ENCODE peak calls at places on chromosome 5, in nine cellular contexts. A is neural progenitor cell, N is kidney, D is uterus, I is breast epithelium, Q is GM06990, T is mammary epithelial cell, E is lower lobe of right lung, W is pancreas. X is an unnamed sample. For H3K36me3, the result is how much of the 10 kb centered on the place peaks cover.

GRCh38 chr5:112419050-112419595 is at the start of gene EPB41L4A:
- DNase-seq in A (peak), D (peak), W (peak), N (peak), I (no peak), E (peak), T (peak), Q (peak), X (no peak)

GRCh38 chr5:111668713-111669112 is 88.3 kb downstream of the NREP start:
- DNase-seq in T (peak), A (no peak), D (no peak), I (no peak), Q (no peak), E (no peak), W (no peak), N (no peak), X (no peak)

GRCh38 chr5:54484219-54484894 is 28.9 kb downstream of the HSPB3 start:
- DNase-seq in I (no peak), Q (no peak), T (no peak), A (no peak), E (no peak), N (no peak), W (no peak), D (no peak), X (no peak)

GRCh38 chr5:7754997-7755596 is 95.8 kb downstream of the CFAP90 start:
- DNase-seq in Q (peak), T (peak), D (peak), I (no peak), E (peak), W (peak), A (peak), N (no peak), X (no peak)

GRCh38 chr5:39616131-39616530 is 191.4 kb upstream of the DAB2 start:
- DNase-seq in D (no peak), I (no peak), Q (no peak), E (no peak), A (no peak), W (no peak), N (no peak), T (peak), X (no peak)

GRCh38 chr5:156186760-156187159 is 140.2 kb upstream of the SGCD start:
- DNase-seq in T (no peak), E (no peak), W (no peak), D (no peak), Q (no peak), I (no peak), N (no peak), A (no peak), X (no peak)

GRCh38 chr5:175343292-175343691 is 100.7 kb downstream of the DRD1 start:
- DNase-seq in W (no peak), I (no peak), E (no peak), N (no peak), Q (no peak), D (no peak), T (no peak), A (no peak), X (no peak)

GRCh38 chr5:16936150-16937022 is at the start of gene MYO10:
- DNase-seq in I (peak), N (peak), A (peak), E (peak), T (peak), Q (peak), W (peak), D (peak), X (no peak)

GRCh38 chr5:6473284-6473683 is 24.6 kb downstream of the UBE2QL1 start:
- DNase-seq in D (no peak), I (no peak), E (no peak), A (no peak), W (no peak), N (no peak), Q (no peak), T (no peak), X (no peak)

GRCh38 chr5:151697452-151697851 is 10.7 kb upstream of the SPARC start:
- DNase-seq in N (no peak), A (no peak), I (no peak), T (no peak), W (no peak), Q (no peak), D (no peak), E (no peak), X (no peak)

GRCh38 chr5:1509346-1510085 is 14.2 kb downstream of the LPCAT1 start:
- DNase-seq in T (no peak), D (peak), N (peak), W (no peak), I (no peak), Q (peak), E (peak), A (no peak), X (no peak)

GRCh38 chr5:74109344-74109743 is 483.3 kb downstream of the ARHGEF28 start:
- DNase-seq in Q (no peak), E (no peak), I (no peak), W (no peak), N (no peak), A (peak), D (no peak), T (no peak), X (no peak)

GRCh38 chr5:71666321-71666720 is 52.8 kb upstream of the CARTPT start:
- DNase-seq in A (no peak), T (no peak), W (no peak), N (no peak), E (no peak), I (no peak), Q (no peak), D (no peak), X (no peak)

GRCh38 chr5:141506381-141507155 is 17.7 kb downstream of the PCDHGC5 start:
- DNase-seq in I (no peak), E (no peak), A (no peak), T (no peak), Q (no peak), D (no peak), N (no peak), W (no peak), X (no peak)

GRCh38 chr5:142894749-142895148 is 124.6 kb downstream of the ARHGAP26 start:
- DNase-seq in D (no peak), A (no peak), I (no peak), N (no peak), W (no peak), T (no peak), Q (no peak), E (no peak), X (no peak)

GRCh38 chr5:1001406-1002270 is 7.0 kb upstream of the NKD2 start:
- DNase-seq in N (peak), I (peak), W (peak), T (no peak), A (no peak), Q (no peak), E (peak), D (peak), X (no peak)

GRCh38 chr5:125683669-125684068 is 739.5 kb upstream of the GRAMD2B start:
- DNase-seq in D (no peak), N (no peak), I (no peak), W (no peak), E (no peak), A (no peak), T (no peak), Q (no peak), X (no peak)

GRCh38 chr5:11760940-11761603 is 143.2 kb downstream of the CTNND2 start:
- DNase-seq in W (peak), Q (no peak), A (no peak), I (no peak), N (no peak), E (no peak), T (no peak), D (no peak), X (no peak)

GRCh38 chr5:52878671-52879070 is 91.0 kb downstream of the ITGA1 start:
- DNase-seq in D (no peak), N (no peak), I (no peak), Q (no peak), A (no peak), T (peak), W (no peak), E (no peak), X (no peak)

GRCh38 chr5:136036991-136037705 is 8.4 kb downstream of the TGFBI start:
- DNase-seq in A (no peak), T (peak), N (no peak), W (no peak), Q (peak), I (peak), E (no peak), D (no peak), X (peak)

GRCh38 chr5:74870299-74871067 is 4.3 kb upstream of the FAM169A start:
- DNase-seq in T (peak), E (no peak), I (no peak), A (no peak), D (no peak), N (no peak), Q (no peak), W (no peak), X (no peak)

GRCh38 chr5:52870448-52870847 is 82.7 kb downstream of the ITGA1 start:
- DNase-seq in Q (no peak), A (peak), W (no peak), E (no peak), N (peak), I (no peak), D (no peak), T (peak), X (no peak)

GRCh38 chr5:75510836-75511434 is 494 bp downstream of the CERT1 start:
- DNase-seq in A (peak), I (peak), D (no peak), T (no peak), E (peak), N (peak), W (peak), Q (peak), X (peak)

GRCh38 chr5:91222482-91222881 is 160.6 kb downstream of the ARRDC3 start:
- DNase-seq in W (no peak), A (no peak), E (no peak), Q (no peak), T (no peak), N (no peak), I (no peak), D (no peak), X (no peak)

GRCh38 chr5:497871-498509 is 26.3 kb downstream of the SLC9A3 start:
- DNase-seq in D (no peak), E (no peak), I (no peak), A (no peak), W (no peak), T (no peak), N (no peak), Q (no peak), X (no peak)

GRCh38 chr5:62650197-62650596 is 71.6 kb downstream of the LRRC70 start:
- DNase-seq in W (no peak), N (no peak), A (no peak), D (no peak), I (no peak), E (no peak), T (no peak), Q (no peak), X (no peak)

GRCh38 chr5:10856646-10857332 is 95.8 kb upstream of the DAP start:
- DNase-seq in D (peak), A (peak), E (no peak), N (peak), Q (peak), W (peak), T (peak), I (peak), X (no peak)

GRCh38 chr5:67206381-67207328 is 10.1 kb upstream of the CD180 start:
- DNase-seq in N (peak), A (no peak), E (peak), W (no peak), I (peak), D (no peak), Q (peak), T (peak), X (peak)

GRCh38 chr5:132859889-132860437 is 6.3 kb downstream of the GDF9 start:
- DNase-seq in T (no peak), E (no peak), A (no peak), W (no peak), D (no peak), I (no peak), N (no peak), Q (no peak), X (no peak)

GRCh38 chr5:114255275-114255674 is 106.6 kb upstream of the KCNN2 start:
- DNase-seq in D (no peak), Q (no peak), T (no peak), A (peak), E (no peak), I (no peak), N (no peak), W (no peak), X (no peak)

GRCh38 chr5:144196612-144197011 is 25.9 kb downstream of the KCTD16 start:
- DNase-seq in N (no peak), I (no peak), D (no peak), E (no peak), W (no peak), Q (no peak), T (no peak), A (no peak), X (no peak)

GRCh38 chr5:143887901-143888648 is 76.1 kb downstream of the HMHB1 start:
- DNase-seq in T (no peak), W (no peak), I (no peak), D (no peak), E (no peak), N (no peak), A (no peak), Q (no peak), X (no peak)

GRCh38 chr5:73327908-73328455 is 120.6 kb downstream of the FOXD1 start:
- DNase-seq in D (no peak), N (no peak), T (peak), Q (no peak), W (no peak), E (no peak), I (no peak), A (no peak), X (no peak)

GRCh38 chr5:1880377-1881272 is 2.1 kb downstream of the IRX4 start:
- DNase-seq in I (no peak), W (no peak), D (no peak), T (no peak), N (peak), Q (no peak), E (no peak), A (no peak), X (no peak)

GRCh38 chr5:116696356-116696755 is 121.7 kb upstream of the SEMA6A start:
- DNase-seq in D (no peak), A (peak), E (no peak), W (no peak), I (no peak), N (no peak), Q (no peak), T (no peak), X (no peak)

GRCh38 chr5:141557681-141558136 is 61.1 kb downstream of the DIAPH1 start:
- DNase-seq in I (peak), E (peak), D (peak), N (peak), Q (peak), T (peak), W (peak), A (peak), X (peak)

GRCh38 chr5:174229640-174230350 is 184.3 kb downstream of the NSG2 start:
- DNase-seq in W (no peak), E (no peak), A (no peak), T (peak), Q (no peak), I (no peak), D (no peak), N (no peak), X (no peak)

DNA sequence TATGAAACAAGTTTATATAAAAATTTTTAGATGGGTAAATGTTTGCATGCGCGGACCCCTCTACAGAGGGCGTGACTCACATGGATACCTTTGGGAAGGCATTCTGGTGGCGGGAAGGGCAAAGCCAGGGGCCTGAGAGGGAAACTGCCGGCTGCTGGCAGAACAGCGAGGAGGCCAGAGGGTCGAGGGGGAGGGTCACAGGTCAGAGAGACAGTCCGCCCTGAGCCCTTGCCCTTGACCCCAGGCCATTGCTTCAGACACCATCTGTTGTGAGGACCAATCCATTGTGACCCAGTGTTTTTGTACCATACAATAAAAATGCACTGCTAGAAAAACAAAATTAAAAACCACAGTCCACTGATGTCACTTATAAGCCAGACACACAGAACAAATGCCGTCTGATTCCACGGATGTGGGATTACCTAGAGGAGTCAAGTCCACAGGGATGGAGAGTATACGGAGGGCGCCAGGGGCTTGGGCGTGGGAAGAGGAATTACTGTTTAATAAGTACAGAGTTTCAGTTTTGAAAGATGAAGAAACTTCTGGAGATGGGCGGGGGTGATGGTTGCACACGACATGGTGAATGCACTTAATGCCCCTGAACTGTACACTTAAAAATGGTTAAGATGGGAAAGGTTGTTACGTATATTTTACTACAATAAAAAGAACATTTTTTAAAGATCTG is 11.9 kb downstream of the BTNL9 start:
- DNase-seq in N (no peak), W (no peak), I (no peak), T (no peak), Q (no peak), D (no peak), E (no peak), A (no peak), X (no peak)
- H3K4me3 ChIP-seq in N (no peak), W (no peak), I (peak), T (no peak), Q (peak), D (no peak), E (peak), A (peak), X (no peak)

DNA sequence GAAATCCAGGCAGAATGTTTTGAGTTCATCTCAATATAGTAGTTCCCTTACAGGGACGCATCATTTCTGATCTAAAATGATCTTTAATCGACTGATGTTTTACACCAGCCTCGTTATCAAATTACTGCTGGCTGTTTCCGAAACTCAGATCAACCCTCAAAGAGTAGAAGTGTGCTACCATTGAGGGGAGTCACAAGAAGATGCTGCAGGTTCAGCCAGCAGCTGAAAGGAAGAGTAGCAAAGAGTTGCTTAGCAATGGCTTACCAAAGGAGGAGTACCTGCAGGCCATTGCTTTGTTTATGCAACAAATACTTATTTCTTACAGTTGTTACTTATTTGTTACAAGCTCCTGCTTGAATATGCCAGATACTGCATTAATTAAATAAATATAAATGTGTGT is 144.1 kb downstream of the EBF1 start:
- DNase-seq in A (no peak), E (no peak), T (no peak), W (no peak), D (no peak), I (no peak), N (no peak), Q (no peak), X (no peak)
- H3K36me3 ChIP-seq in A (under half), E (under half), T (under half), W (under half), D (under half), I (under half), N (under half), Q (under half), X (under half)

GRCh38 chr5:121969660-121970295 is 8.0 kb downstream of the SRFBP1 start:
- DNase-seq in Q (no peak), E (no peak), T (no peak), D (no peak), W (no peak), N (no peak), A (no peak), I (no peak), X (no peak)

GRCh38 chr5:121963409-121963808 is 1.6 kb downstream of the SRFBP1 start:
- DNase-seq in D (no peak), E (no peak), N (no peak), I (no peak), W (no peak), T (no peak), A (no peak), Q (no peak), X (no peak)

GRCh38 chr5:121974261-121974660 is 12.5 kb downstream of the SRFBP1 start:
- DNase-seq in N (no peak), T (no peak), D (no peak), W (no peak), Q (no peak), I (no peak), E (no peak), A (no peak), X (no peak)

GRCh38 chr5:121967187-121967586 is 5.4 kb downstream of the SRFBP1 start:
- DNase-seq in I (no peak), T (no peak), N (no peak), E (no peak), W (no peak), Q (no peak), D (no peak), A (no peak), X (no peak)

DNA sequence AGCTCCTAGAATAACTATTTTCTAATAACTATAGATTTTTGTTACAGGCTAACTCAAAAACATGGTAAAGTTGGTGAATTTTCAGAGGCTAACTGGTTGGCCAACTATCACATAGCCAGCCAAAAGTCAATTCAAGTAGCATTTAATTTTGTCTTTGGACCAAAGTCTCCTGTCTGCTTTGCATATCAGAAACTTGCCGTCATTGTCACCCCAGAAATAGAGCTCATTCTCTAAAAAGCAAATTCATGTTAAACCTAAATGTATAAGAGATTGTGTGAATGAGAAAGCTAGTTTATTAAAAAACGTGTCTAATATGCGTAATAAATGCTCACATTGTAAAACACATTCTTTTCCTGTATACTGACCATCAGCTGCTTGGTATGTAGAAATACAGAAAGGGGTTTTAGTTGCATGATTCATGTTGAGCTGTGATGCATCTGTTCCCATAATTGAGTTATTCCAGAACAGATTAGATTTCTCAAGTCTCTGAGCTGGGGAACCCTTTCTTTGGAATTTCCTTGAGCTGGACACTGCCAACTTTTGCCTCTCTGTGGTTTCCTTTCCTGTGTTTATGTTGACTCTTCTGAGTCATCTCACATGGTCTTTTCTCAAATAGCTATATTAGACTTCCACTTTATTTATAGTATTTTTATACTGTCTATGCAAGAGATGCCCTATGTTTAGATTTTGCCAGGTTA is 7.3 kb downstream of the SRFBP1 start:
- DNase-seq in Q (no peak), A (no peak), I (no peak), W (no peak), E (no peak), D (no peak), N (no peak), T (peak), X (no peak)
- H3K4me3 ChIP-seq in Q (no peak), A (no peak), I (no peak), W (no peak), E (no peak), D (no peak), N (no peak), T (no peak), X (no peak)

GRCh38 chr5:58276431-58276830 is 183.5 kb downstream of the PLK2 start:
- DNase-seq in W (no peak), I (no peak), A (no peak), D (no peak), E (no peak), Q (no peak), N (no peak), T (no peak), X (no peak)

GRCh38 chr5:58268263-58268662 is 191.6 kb downstream of the PLK2 start:
- DNase-seq in W (no peak), Q (no peak), E (no peak), D (no peak), T (no peak), I (no peak), N (no peak), A (no peak), X (no peak)

GRCh38 chr5:58273705-58274104 is 186.2 kb downstream of the PLK2 start:
- DNase-seq in T (peak), A (no peak), Q (no peak), E (no peak), I (no peak), N (no peak), D (no peak), W (no peak), X (no peak)

GRCh38 chr5:58279259-58279658 is 180.6 kb downstream of the PLK2 start:
- DNase-seq in T (no peak), E (no peak), I (no peak), N (no peak), Q (no peak), D (no peak), W (no peak), A (no peak), X (no peak)

GRCh38 chr5:58274199-58274598 is 185.7 kb downstream of the PLK2 start:
- DNase-seq in A (no peak), N (no peak), W (no peak), E (no peak), T (peak), D (no peak), Q (no peak), I (no peak), X (no peak)
- H3K36me3 ChIP-seq in A (under half), N (under half), W (under half), E (under half), T (under half), D (under half), Q (under half), I (under half), X (under half)